ENCODE peak calls at places on chromosome 5, in ten cellular contexts. D is heart right ventricle, Z is Panc1, B is fibroblast of the aortic adventitia, C is neural progenitor cell, V is psoas muscle, N is coronary artery, G is left ventricle myocardium inferior, W is upper lobe of right lung, Y is astrocyte. E is an unnamed sample.

GRCh38 chr5:7814816-7815215 is 36.1 kb downstream of the CFAP90 start:
- DNase-seq in G (no peak), N (no peak), W (peak), Y (no peak), B (no peak), V (no peak), Z (no peak), D (no peak), C (no peak), E (no peak)

GRCh38 chr5:148826082-148826971 is at the start of gene ADRB2:
- DNase-seq in Y (peak), G (peak), V (peak), D (peak), B (peak), Z (peak), C (peak), W (peak), N (peak), E (peak)

GRCh38 chr5:32790411-32790951 is 79.4 kb downstream of the NPR3 start:
- DNase-seq in W (no peak), V (no peak), N (no peak), Z (no peak), C (no peak), B (peak), D (no peak), Y (peak), G (no peak), E (no peak)

GRCh38 chr5:15762668-15763067 is 262.7 kb downstream of the FBXL7 start:
- DNase-seq in D (no peak), G (no peak), C (no peak), N (no peak), B (no peak), Z (no peak), Y (no peak), V (no peak), W (no peak), E (no peak)

GRCh38 chr5:59193616-59194319 is 610.9 kb downstream of the RAB3C start:
- DNase-seq in B (peak), C (no peak), V (peak), W (no peak), G (no peak), D (no peak), N (no peak), Z (peak), Y (peak), E (no peak)

GRCh38 chr5:138610468-138611294 is 35.5 kb upstream of the HSPA9 start:
- DNase-seq in D (peak), V (peak), N (no peak), W (no peak), Y (no peak), B (no peak), G (peak), Z (no peak), C (peak), E (no peak)

GRCh38 chr5:59097116-59097515 is 514.2 kb downstream of the RAB3C start:
- DNase-seq in V (no peak), Z (no peak), Y (peak), G (no peak), B (peak), D (no peak), W (no peak), N (no peak), C (no peak), E (no peak)

GRCh38 chr5:104312481-104312880 is 749.9 kb upstream of the NUDT12 start:
- DNase-seq in G (no peak), C (no peak), Z (no peak), D (no peak), B (no peak), N (no peak), Y (no peak), V (no peak), W (no peak), E (no peak)

GRCh38 chr5:127650022-127650421 is 1.1 kb downstream of the CTXN3 start:
- DNase-seq in B (peak), Z (no peak), V (no peak), C (peak), N (no peak), G (no peak), D (no peak), Y (peak), W (no peak), E (no peak)

GRCh38 chr5:127571314-127571713 is 53.9 kb downstream of the PRRC1 start:
- DNase-seq in V (no peak), N (no peak), Z (no peak), G (no peak), B (no peak), W (no peak), Y (no peak), C (no peak), D (no peak), E (peak)

GRCh38 chr5:141771562-141771961 is 89.5 kb upstream of the ARAP3 start:
- DNase-seq in C (no peak), B (no peak), Z (no peak), N (no peak), G (peak), D (no peak), Y (no peak), V (no peak), W (no peak), E (no peak)

GRCh38 chr5:76999451-76999850 is 30.8 kb upstream of the AGGF1 start:
- DNase-seq in N (no peak), Y (peak), B (peak), Z (no peak), C (no peak), G (no peak), W (no peak), V (no peak), D (no peak), E (no peak)

GRCh38 chr5:23316060-23316591 is 191.3 kb upstream of the PRDM9 start:
- DNase-seq in V (no peak), G (no peak), W (no peak), B (no peak), N (no peak), C (peak), Z (no peak), D (no peak), Y (no peak), E (no peak)

GRCh38 chr5:157917909-157918809 is 59.2 kb upstream of the CLINT1 start:
- DNase-seq in Z (peak), Y (peak), N (no peak), B (peak), V (peak), W (peak), G (peak), C (peak), D (peak), E (peak)

GRCh38 chr5:101390317-101390908 is 487.3 kb upstream of the ST8SIA4 start:
- DNase-seq in G (no peak), C (peak), D (peak), B (peak), W (no peak), V (no peak), N (no peak), Y (peak), Z (peak), E (peak)

GRCh38 chr5:131400585-131400984 is 136.7 kb downstream of the CDC42SE2 start:
- DNase-seq in D (no peak), B (no peak), Y (no peak), G (no peak), C (no peak), W (no peak), N (no peak), Z (no peak), V (no peak), E (no peak)

GRCh38 chr5:124644138-124644537 is 102.3 kb downstream of the ZNF608 start:
- DNase-seq in B (no peak), N (no peak), V (no peak), C (no peak), D (no peak), Y (peak), G (no peak), W (no peak), Z (no peak), E (no peak)

GRCh38 chr5:3345195-3345594 is 250.4 kb upstream of the IRX1 start:
- DNase-seq in D (no peak), Y (no peak), N (peak), V (peak), W (no peak), G (no peak), B (no peak), Z (no peak), C (no peak), E (no peak)

GRCh38 chr5:58787982-58788381 is 205.1 kb downstream of the RAB3C start:
- DNase-seq in G (no peak), V (no peak), C (no peak), D (no peak), Z (no peak), Y (no peak), B (no peak), N (no peak), W (no peak), E (no peak)

GRCh38 chr5:154370119-154370518 is 75.7 kb upstream of the SAP30L start:
- DNase-seq in V (no peak), C (peak), Z (no peak), N (no peak), B (no peak), D (no peak), G (no peak), W (no peak), Y (peak), E (no peak)

GRCh38 chr5:105030153-105030552 is 1467.6 kb upstream of the NUDT12 start:
- DNase-seq in Y (no peak), G (no peak), N (no peak), Z (no peak), W (no peak), D (no peak), C (no peak), V (no peak), B (no peak), E (no peak)

GRCh38 chr5:140926903-140927573 is 939 bp downstream of the PCDHAC1 start:
- DNase-seq in D (no peak), W (peak), Y (no peak), B (peak), Z (no peak), V (peak), N (no peak), C (peak), G (peak), E (no peak)

GRCh38 chr5:154771383-154771901 is 16.3 kb downstream of the LARP1 start:
- DNase-seq in C (peak), Z (no peak), G (no peak), W (no peak), D (peak), V (no peak), N (no peak), B (peak), Y (peak), E (no peak)

GRCh38 chr5:153676821-153677220 is 186.4 kb downstream of the GRIA1 start:
- DNase-seq in V (no peak), G (no peak), Z (no peak), C (no peak), Y (no peak), D (no peak), N (no peak), B (no peak), W (no peak), E (no peak)

GRCh38 chr5:54944364-54944763 is 41.0 kb downstream of the ESM1 start:
- DNase-seq in W (no peak), C (peak), V (no peak), Z (peak), B (peak), N (no peak), Y (peak), G (no peak), D (peak), E (peak)

DNA sequence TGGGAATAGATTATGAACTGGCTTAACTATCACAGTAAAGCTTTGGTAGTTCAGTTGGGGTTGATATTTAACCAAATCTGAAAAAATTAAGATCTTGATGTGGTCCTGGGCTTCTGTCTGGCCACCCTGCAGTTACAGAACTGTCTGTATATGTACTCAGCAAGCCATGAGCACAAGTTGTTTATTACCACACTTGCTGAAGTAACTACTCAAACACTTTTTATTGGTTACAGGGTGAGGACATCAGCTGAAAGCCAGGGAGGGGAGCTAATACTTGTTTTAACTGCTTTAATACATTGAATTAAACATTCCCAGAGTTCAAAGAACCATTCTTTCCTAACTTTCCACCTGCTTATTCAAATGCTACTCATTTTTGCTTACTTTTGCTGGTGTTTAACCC is 29.4 kb upstream of the KCNN2 start:
- DNase-seq in D (no peak), C (no peak), Y (no peak), V (no peak), G (no peak), B (no peak), N (no peak), W (no peak), Z (no peak), E (no peak)
- TF ChIP-seq CTCF in D (no peak), C (no peak), Y (no peak), V (no peak), G (no peak), B (no peak), N (no peak), W (no peak), Z (no peak), E (no peak)

DNA sequence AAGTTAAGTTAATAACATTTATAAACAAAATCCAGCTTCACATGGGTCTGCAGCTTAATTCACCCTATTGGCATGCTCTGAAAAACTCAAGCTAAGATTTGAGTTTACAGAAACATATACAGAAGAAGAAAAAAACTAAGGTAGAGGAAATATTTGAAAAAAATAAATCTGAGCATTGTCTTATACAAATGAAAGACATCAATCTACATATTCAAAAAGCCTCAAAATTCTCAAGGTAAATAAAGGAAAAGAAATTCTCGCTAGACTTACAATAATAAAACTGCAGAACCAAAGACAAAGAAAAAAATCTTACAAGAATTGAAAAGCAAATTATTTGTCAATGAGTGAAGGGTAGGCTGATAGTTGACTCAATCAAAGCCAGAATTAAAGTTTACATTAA is 493.4 kb downstream of the CETN3 start:
- DNase-seq in Z (no peak), G (no peak), Y (no peak), C (no peak), V (no peak), W (no peak), B (no peak), N (no peak), D (no peak), E (no peak)
- H3K4me3 ChIP-seq in Z (no peak), G (no peak), Y (no peak), C (no peak), V (no peak), W (no peak), B (no peak), N (no peak), D (no peak), E (no peak)

DNA sequence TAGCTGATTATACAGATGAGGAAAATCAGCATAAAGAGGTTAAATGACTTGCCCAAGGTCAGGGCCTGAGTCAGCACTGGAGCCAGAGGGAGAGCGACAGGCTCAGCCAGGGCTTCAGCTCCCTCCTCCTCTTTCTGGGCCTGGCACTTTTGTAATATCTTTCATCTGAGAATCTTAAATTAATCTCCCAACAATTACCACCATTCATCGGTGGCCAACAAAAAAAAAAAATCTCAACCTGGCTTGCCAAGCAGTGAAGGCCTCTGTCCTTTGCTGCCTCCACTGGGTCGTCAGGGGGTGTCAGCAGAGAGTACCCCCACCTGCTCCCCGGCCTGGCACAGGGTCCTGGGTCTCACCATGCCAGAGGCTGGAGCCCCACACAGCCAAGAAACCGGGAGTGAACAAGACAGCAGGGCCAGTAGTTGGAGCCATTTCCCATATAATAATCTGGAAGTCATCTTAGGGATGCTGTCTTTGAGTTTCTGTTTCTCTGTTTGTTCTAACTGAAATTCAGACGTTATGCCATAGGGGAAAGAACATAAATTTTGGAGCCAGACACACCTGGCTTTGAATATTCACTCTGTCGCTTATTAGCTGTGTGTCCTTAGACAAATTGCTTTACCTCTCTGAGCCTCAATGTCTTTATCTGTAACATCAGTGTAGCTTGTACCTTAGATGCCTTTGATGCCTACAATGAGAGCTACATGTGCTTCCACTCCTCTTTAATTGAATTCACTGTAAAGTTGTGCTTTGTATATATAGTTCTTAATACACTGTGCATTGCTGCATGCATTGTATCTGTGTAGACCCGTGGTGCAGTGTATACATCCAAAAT is 299.9 kb upstream of the MSX2 start:
- DNase-seq in Y (no peak), V (no peak), N (no peak), D (no peak), B (no peak), Z (no peak), G (no peak), W (no peak), C (no peak), E (no peak)
- TF ChIP-seq CTCF in Y (no peak), V (no peak), N (no peak), D (no peak), B (peak), Z (peak), G (no peak), W (no peak), C (peak), E (no peak)

GRCh38 chr5:108124591-108124990 is 257.3 kb downstream of the FBXL17 start:
- DNase-seq in C (no peak), V (no peak), B (no peak), Y (no peak), W (no peak), G (no peak), N (no peak), D (no peak), Z (no peak), E (no peak)
- H3K4me3 ChIP-seq in C (no peak), V (no peak), B (no peak), Y (no peak), W (no peak), G (no peak), N (no peak), D (no peak), Z (no peak), E (no peak)

GRCh38 chr5:173205921-173206320 is 29.1 kb downstream of the NKX2-5 start:
- DNase-seq in C (no peak), W (no peak), D (no peak), G (no peak), B (no peak), Z (no peak), N (no peak), V (no peak), Y (no peak), E (no peak)

GRCh38 chr5:173208296-173208695 is 26.7 kb downstream of the NKX2-5 start:
- DNase-seq in Z (no peak), G (no peak), V (no peak), Y (no peak), B (no peak), N (no peak), C (no peak), W (peak), D (no peak), E (no peak)

GRCh38 chr5:173202266-173202875 is 32.6 kb downstream of the NKX2-5 start:
- DNase-seq in D (no peak), C (peak), W (no peak), Z (no peak), Y (no peak), V (no peak), B (no peak), N (no peak), G (no peak), E (no peak)

GRCh38 chr5:173201636-173202265 is 33.3 kb downstream of the NKX2-5 start:
- DNase-seq in G (no peak), D (no peak), B (peak), C (no peak), Z (peak), W (no peak), V (no peak), N (no peak), Y (peak), E (no peak)

GRCh38 chr5:173204185-173204979 is 30.6 kb downstream of the NKX2-5 start:
- DNase-seq in B (peak), N (no peak), G (no peak), D (no peak), V (no peak), Y (no peak), C (no peak), W (no peak), Z (peak), E (peak)
- TF ChIP-seq CTCF in B (peak), N (no peak), G (peak), D (peak), V (peak), Y (peak), C (peak), W (peak), Z (peak), E (peak)

GRCh38 chr5:1504617-1505016 is 19.1 kb downstream of the LPCAT1 start:
- DNase-seq in Y (no peak), V (no peak), Z (no peak), B (no peak), D (no peak), C (no peak), N (no peak), W (no peak), G (no peak), E (peak)

GRCh38 chr5:1507016-1507375 is 16.8 kb downstream of the LPCAT1 start:
- DNase-seq in Y (no peak), Z (no peak), D (no peak), W (no peak), B (no peak), V (peak), C (no peak), G (no peak), N (no peak), E (no peak)

GRCh38 chr5:1504244-1504595 is 19.5 kb downstream of the LPCAT1 start:
- DNase-seq in N (no peak), W (no peak), G (no peak), Z (no peak), Y (no peak), C (no peak), V (no peak), B (no peak), D (no peak), E (peak)

GRCh38 chr5:1506242-1507015 is 17.3 kb downstream of the LPCAT1 start:
- DNase-seq in C (no peak), W (peak), G (no peak), Y (no peak), Z (no peak), D (no peak), B (no peak), V (peak), N (no peak), E (no peak)

DNA sequence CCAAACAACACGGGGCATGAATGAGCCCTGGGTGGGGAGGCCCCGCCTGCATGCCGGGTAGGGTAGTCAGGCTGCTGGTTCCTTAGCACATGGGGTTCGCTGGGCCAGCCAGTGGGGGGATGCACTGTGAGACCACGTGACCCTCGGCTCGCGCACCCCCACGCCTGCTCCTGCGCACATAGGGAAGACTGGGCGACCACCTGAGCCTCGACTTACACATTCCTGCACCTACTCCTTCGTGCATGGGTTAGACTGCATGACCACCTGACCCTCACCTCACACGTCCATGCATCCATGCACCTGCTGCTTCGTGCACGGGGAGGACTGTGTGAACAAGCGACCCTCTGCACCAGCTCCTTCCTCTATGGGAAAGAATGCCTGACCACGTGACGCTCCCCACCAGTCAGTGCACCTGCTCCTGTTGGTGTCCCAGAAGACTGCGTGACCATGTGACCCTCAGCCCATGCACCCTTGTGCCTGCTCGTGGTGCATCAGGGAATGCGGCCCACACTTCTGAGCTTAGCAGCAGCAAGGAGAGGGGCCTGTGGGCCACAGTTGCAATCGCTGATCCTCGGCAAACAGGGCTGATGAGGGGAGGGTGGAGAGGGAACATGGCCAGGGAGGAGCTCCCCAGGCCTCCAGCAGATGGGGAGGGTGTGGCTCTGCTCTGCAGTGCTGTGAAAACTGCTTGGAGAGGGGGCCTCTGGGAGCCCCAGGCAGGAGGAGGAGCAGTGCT is 18.1 kb downstream of the LPCAT1 start:
- DNase-seq in B (peak), G (no peak), N (no peak), Z (no peak), Y (no peak), C (peak), V (peak), D (no peak), W (no peak), E (no peak)
- H3K4me3 ChIP-seq in B (no peak), G (no peak), N (no peak), Z (no peak), Y (no peak), C (no peak), V (no peak), D (no peak), W (no peak), E (no peak)

E was measured in GM12865.